ENCODE peak calls at places on chromosomes 4 and X, in six cellular contexts. X is OCI-LY7, Z is neural progenitor cell, U is endodermal cell, E is Panc1, M is keratinocyte. N is an unnamed sample.

GRCh38 chrX:110675866-110676265 is 119.8 kb downstream of the CHRDL1 start:
- DNase-seq in E (no peak), Z (no peak), M (no peak), X (no peak), U (no peak), N (no peak)

GRCh38 chrX:154818916-154819770 is 13.9 kb upstream of the MPP1 start:
- DNase-seq in X (no peak), E (no peak), Z (no peak), U (no peak), M (no peak), N (no peak)

GRCh38 chr4:130808492-130808891 is 1712.5 kb downstream of the C4orf33 start:
- DNase-seq in Z (peak; percentile 31), E (no peak), M (no peak), X (peak; percentile 7), U (no peak), N (no peak)

GRCh38 chrX:115696039-115696438 is 135.1 kb downstream of the PLS3 start:
- DNase-seq in E (no peak), X (no peak), U (peak; percentile 88), M (no peak), Z (no peak), N (no peak)

GRCh38 chrX:1945879-1946278 is 331.0 kb downstream of the ASMT start:
- DNase-seq in Z (no peak), M (no peak), E (no peak), U (no peak), X (no peak), N (no peak)

GRCh38 chrX:150007356-150007755 is 69.1 kb upstream of the EOLA2 start:
- DNase-seq in X (no peak), U (no peak), E (no peak), Z (no peak), M (no peak), N (no peak)

GRCh38 chr4:107838138-107838618 is 13.4 kb downstream of the SGMS2 start:
- DNase-seq in U (no peak), E (no peak), M (no peak), Z (no peak), X (no peak), N (no peak)

GRCh38 chrX:134431894-134432293 is 28.1 kb upstream of the HPRT1 start:
- DNase-seq in X (no peak), E (no peak), M (no peak), U (no peak), Z (no peak), N (no peak)

GRCh38 chr4:154361450-154361849 is 130.1 kb downstream of the DCHS2 start:
- DNase-seq in X (no peak), M (no peak), Z (no peak), E (no peak), U (no peak), N (no peak)

GRCh38 chrX:132568291-132568690 is 79.5 kb upstream of the MBNL3 start:
- DNase-seq in E (no peak), U (no peak), M (no peak), Z (no peak), X (no peak), N (no peak)

GRCh38 chrX:24145340-24146186 is 4.0 kb upstream of the ZFX start:
- DNase-seq in X (no peak), Z (no peak), E (no peak), M (no peak), U (no peak), N (peak; percentile 14)

GRCh38 chr4:80309301-80310004 is 26.1 kb upstream of the CFAP299 start:
- DNase-seq in E (no peak), Z (no peak), X (no peak), U (no peak), M (peak; percentile 49), N (peak; percentile 54)

GRCh38 chr4:55121246-55121645 is 4.1 kb downstream of the KDR start:
- DNase-seq in X (no peak), Z (no peak), U (no peak), E (no peak), M (no peak), N (no peak)

GRCh38 chr4:56424697-56425514 is 10.5 kb downstream of the PPAT start:
- DNase-seq in M (no peak), X (peak; percentile 43), Z (no peak), U (no peak), E (no peak), N (no peak)

GRCh38 chrX:12971282-12972003 is 3.5 kb upstream of the TMSB4X start:
- DNase-seq in Z (no peak), E (no peak), M (no peak), U (no peak), X (no peak), N (no peak)

GRCh38 chrX:71911023-71911730 is 532 bp downstream of the NHSL2 start:
- DNase-seq in U (peak; percentile 87), X (no peak), M (no peak), Z (peak; percentile 83), E (no peak), N (no peak)

GRCh38 chrX:14899607-14900006 is 26.4 kb downstream of the MOSPD2 start:
- DNase-seq in M (no peak), Z (no peak), E (peak; percentile 12), U (no peak), X (no peak), N (no peak)

GRCh38 chrX:80573275-80573674 is 153.0 kb downstream of the TENT5D start:
- DNase-seq in E (no peak), X (no peak), Z (no peak), U (no peak), M (no peak), N (no peak)

GRCh38 chr4:157574606-157575005 is 354.1 kb downstream of the GRIA2 start:
- DNase-seq in X (no peak), E (no peak), M (no peak), Z (no peak), U (no peak), N (no peak)

GRCh38 chrX:129523076-129524055 is at the start of gene SMARCA1:
- DNase-seq in Z (peak; percentile 76), U (peak; percentile 75), E (no peak), X (no peak), M (no peak), N (no peak)

GRCh38 chr4:128454281-128455075 is 166.9 kb upstream of the PGRMC2 start:
- DNase-seq in E (peak; percentile 63), X (peak; percentile 70), U (peak; percentile 92), M (peak; percentile 52), Z (peak; percentile 83), N (peak; percentile 43)

DNA sequence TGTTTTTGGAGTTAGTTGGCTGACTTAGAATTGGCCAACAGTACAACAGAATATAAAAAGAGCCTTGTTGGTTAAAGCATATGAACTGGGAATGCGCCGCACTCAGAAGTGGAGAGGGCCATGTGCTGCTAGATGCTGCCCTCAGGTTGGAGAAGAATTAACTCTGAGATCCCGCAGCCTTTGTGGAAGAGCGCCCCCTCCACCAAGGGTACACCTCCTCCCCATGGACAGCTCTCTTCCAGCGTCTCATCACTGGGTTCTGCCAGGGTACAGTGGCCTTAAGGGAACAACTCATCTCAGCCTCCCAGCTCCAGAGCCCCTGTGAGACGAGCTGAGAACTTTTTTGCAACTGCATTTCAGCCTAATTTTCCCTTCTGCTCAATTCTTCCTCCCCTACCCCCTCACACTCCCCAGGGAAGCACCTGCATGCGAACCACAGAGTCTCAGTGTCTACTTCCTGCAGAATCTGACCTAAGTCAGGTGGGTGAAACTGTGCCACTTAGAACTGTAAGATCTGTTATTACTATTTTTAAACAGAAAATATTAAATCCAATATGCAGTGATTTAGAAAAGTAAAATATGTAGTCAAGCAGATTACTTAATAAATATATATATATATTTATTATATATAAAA is 380.6 kb downstream of the RAB28 start:
- DNase-seq in M (no peak), E (no peak), X (no peak), Z (no peak), U (peak; percentile 55), N (no peak)
- TF ChIP-seq CTCF in M (no peak), E (no peak), X (no peak), Z (no peak), U (peak; percentile 30), N (no peak)

DNA sequence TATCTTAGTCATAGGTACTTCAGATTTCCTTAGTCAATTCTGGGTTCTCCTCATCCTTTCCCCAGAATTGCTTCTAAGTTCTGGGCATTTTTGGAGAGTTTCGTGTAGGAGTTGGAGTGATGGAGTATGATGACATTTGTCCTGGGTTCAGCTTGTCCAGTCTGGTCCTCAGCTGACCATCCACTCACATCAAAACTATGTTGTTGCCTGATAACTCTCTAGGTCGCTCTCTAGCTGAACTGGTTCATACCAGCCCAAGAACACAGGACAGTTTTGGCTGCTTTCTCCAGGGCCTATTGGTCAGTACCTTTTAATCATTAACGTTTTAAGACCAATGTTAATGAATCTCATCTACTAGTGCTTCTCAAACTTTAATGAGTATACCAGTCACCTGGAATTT is 13.3 kb downstream of the PTTG2 start:
- DNase-seq in E (no peak), Z (no peak), U (no peak), M (no peak), X (no peak), N (no peak)
- H3K4me3 ChIP-seq in E (no peak overlapping the region), Z (no peak overlapping the region), U (no peak overlapping the region), M (no peak overlapping the region), X (no peak overlapping the region), N (no peak overlapping the region)

GRCh38 chrX:18984381-18985185 is 669 bp upstream of the PHKA2 start:
- DNase-seq in E (no peak), X (peak; percentile 87), U (peak; percentile 92), Z (peak; percentile 88), M (no peak), N (no peak)
- TF ChIP-seq CTCF in E (peak; percentile 27), X (no peak), U (peak; percentile 68), Z (peak; percentile 42), M (no peak), N (peak; percentile 64)

GRCh38 chr4:121656269-121656641 is 40.5 kb downstream of the ANXA5 start:
- DNase-seq in M (peak; percentile 9), Z (peak; percentile 72), E (peak; percentile 10), U (peak; percentile 71), X (peak; percentile 47), N (no peak)
- H3K4me3 ChIP-seq in M (no peak overlapping the region), Z (no peak overlapping the region), E (no peak overlapping the region), U (no peak overlapping the region), X (no peak overlapping the region), N (no peak overlapping the region)

DNA sequence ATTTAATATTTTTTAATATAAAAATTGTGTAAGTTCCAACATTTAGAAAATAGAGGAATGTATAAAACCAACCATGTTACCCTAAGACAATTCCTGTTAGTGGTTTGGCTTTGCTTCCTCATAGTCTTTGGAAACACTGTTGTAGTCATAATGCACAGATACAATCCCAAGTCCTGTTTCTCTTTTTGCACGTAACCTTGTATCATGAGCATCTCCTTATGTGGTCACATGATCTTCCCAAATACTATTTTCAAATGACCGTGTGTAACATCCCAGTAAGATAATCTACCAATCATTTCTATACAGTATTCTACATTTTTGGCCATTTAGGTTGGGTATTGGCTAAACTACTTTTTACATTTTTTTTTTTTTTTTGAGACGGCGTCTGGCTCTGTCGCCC is 13.9 kb upstream of the RHOH start:
- DNase-seq in Z (no peak), E (no peak), U (no peak), X (no peak), M (no peak), N (no peak)
- TF ChIP-seq CTCF in Z (no peak), E (no peak), U (no peak), X (no peak), M (no peak), N (no peak)